ENCODE peak calls at places on chromosomes 7 and 10, in eight cellular contexts. N is GM12891, J is right lobe of liver, H is H1, Y is tibial nerve, G is lower leg skin, K is adrenal gland, I is ovary. P is an unnamed sample.

GRCh38 chr10:128869101-128869712 is 597.8 kb upstream of the MGMT start:
- DNase-seq in G (peak; percentile 5), N (no peak), I (no peak), K (no peak), Y (no peak), J (no peak), H (peak; percentile 6), P (no peak)

GRCh38 chr10:26481914-26482550 is 43.9 kb downstream of the APBB1IP start:
- DNase-seq in H (no peak), Y (no peak), K (no peak), I (no peak), G (no peak), J (no peak), N (no peak), P (no peak)

GRCh38 chr7:140284062-140284461 is 107.3 kb upstream of the KDM7A start:
- DNase-seq in K (no peak), I (no peak), J (no peak), H (no peak), G (no peak), Y (no peak), N (no peak), P (no peak)

GRCh38 chr7:7274782-7275181 is 92.4 kb downstream of the C1GALT1 start:
- DNase-seq in K (no peak), J (no peak), H (no peak), G (no peak), I (no peak), N (no peak), Y (no peak), P (peak; percentile 63)

GRCh38 chr7:150375662-150376521 is 3.2 kb upstream of the ZNF775 start:
- DNase-seq in I (peak; percentile 19), K (no peak), H (no peak), Y (no peak), J (no peak), N (no peak), G (no peak), P (no peak)

GRCh38 chr7:45108863-45109262 is 2.6 kb downstream of the TBRG4 start:
- DNase-seq in G (no peak), I (no peak), J (no peak), K (no peak), N (no peak), Y (no peak), H (no peak), P (no peak)

GRCh38 chr10:24723386-24723787 is 300 bp downstream of the ARHGAP21 start:
- DNase-seq in K (no peak), I (peak; percentile 71), N (peak; percentile 33), G (no peak), Y (no peak), H (no peak), J (peak; percentile 68), P (peak; percentile 75)

GRCh38 chr10:18140149-18140956 is at the start of gene CACNB2:
- DNase-seq in N (peak; percentile 8), J (peak; percentile 62), H (peak; percentile 77), I (peak; percentile 91), G (peak; percentile 29), Y (no peak), K (peak; percentile 86), P (no peak)

GRCh38 chr7:115678049-115678982 is 352.2 kb downstream of the TFEC start:
- DNase-seq in K (no peak), G (no peak), H (no peak), Y (peak; percentile 46), N (no peak), I (peak; percentile 46), J (no peak), P (no peak)

GRCh38 chr7:51186531-51186930 is 130.1 kb downstream of the COBL start:
- DNase-seq in H (no peak), K (no peak), I (no peak), J (no peak), Y (no peak), G (no peak), N (no peak), P (no peak)

GRCh38 chr7:142357953-142358520 is 100.2 kb upstream of the PRSS58 start:
- DNase-seq in J (no peak), Y (no peak), N (peak; percentile 33), G (no peak), H (peak; percentile 56), K (no peak), I (no peak), P (peak; percentile 47)

GRCh38 chr7:7352845-7353244 is 170.5 kb downstream of the C1GALT1 start:
- DNase-seq in Y (no peak), J (no peak), I (no peak), G (no peak), K (no peak), H (peak; percentile 52), N (no peak), P (no peak)

GRCh38 chr7:144489504-144489903 is 86.0 kb upstream of the NOBOX start:
- DNase-seq in Y (no peak), G (no peak), I (no peak), K (no peak), H (no peak), N (no peak), J (no peak), P (no peak)

GRCh38 chr7:42106562-42106961 is 130.4 kb downstream of the GLI3 start:
- DNase-seq in I (no peak), Y (no peak), H (peak; percentile 8), K (no peak), J (no peak), G (no peak), N (no peak), P (no peak)

GRCh38 chr10:80187465-80188409 is 17.6 kb downstream of the ANXA11 start:
- DNase-seq in K (no peak), I (peak; percentile 30), J (no peak), Y (no peak), G (no peak), N (peak; percentile 53), H (no peak), P (peak; percentile 50)

GRCh38 chr7:157552295-157552993 is 215.6 kb downstream of the DNAJB6 start:
- DNase-seq in I (peak; percentile 16), J (no peak), Y (no peak), K (no peak), N (no peak), G (no peak), H (no peak), P (no peak)

DNA sequence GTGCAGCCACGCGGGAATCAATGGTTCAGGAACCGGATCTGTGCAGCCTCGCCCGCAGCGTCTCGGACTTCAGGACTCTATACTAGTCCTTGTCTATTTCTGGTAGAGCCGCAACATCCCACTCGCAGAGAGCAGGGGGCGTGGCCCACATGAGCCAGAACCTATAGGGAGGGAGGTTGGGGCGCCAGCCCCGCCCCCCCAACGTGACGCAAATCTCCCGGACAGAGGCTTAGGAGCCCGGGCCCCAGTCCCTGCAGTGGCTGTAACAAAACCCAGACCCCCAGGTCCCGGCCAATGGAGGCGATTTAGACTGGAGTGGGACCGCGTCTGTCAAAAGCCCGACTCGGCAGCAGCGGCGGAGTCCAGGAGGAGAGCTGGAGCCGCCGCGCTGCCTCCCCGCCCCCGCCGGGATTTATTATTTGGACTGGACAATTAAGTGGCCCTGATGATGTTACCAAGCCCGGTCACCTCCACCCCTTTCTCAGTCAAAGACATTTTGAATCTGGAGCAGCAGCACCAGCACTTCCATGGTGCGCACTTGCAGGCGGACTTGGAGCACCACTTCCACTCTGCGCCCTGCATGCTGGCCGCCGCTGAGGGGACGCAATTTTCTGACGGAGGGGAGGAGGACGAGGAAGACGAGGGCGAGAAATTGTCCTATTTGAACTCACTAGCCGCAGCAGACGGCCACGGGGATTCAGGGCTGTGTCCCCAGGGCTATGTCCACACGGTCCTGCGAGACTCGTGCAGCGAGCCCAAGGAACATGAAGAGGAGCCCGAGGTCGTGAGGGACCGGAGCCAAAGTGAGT is at the start of gene NKX2-3:
- DNase-seq in K (peak; percentile 56), J (peak; percentile 68), Y (peak; percentile 23), I (no peak), H (peak; percentile 89), N (no peak), G (no peak), P (peak; percentile 74)
- TF ChIP-seq POLR2A in K (no peak), J (no peak), Y (no peak), I (no peak), H (no peak), N (no peak), G (no peak), P (no peak)

DNA sequence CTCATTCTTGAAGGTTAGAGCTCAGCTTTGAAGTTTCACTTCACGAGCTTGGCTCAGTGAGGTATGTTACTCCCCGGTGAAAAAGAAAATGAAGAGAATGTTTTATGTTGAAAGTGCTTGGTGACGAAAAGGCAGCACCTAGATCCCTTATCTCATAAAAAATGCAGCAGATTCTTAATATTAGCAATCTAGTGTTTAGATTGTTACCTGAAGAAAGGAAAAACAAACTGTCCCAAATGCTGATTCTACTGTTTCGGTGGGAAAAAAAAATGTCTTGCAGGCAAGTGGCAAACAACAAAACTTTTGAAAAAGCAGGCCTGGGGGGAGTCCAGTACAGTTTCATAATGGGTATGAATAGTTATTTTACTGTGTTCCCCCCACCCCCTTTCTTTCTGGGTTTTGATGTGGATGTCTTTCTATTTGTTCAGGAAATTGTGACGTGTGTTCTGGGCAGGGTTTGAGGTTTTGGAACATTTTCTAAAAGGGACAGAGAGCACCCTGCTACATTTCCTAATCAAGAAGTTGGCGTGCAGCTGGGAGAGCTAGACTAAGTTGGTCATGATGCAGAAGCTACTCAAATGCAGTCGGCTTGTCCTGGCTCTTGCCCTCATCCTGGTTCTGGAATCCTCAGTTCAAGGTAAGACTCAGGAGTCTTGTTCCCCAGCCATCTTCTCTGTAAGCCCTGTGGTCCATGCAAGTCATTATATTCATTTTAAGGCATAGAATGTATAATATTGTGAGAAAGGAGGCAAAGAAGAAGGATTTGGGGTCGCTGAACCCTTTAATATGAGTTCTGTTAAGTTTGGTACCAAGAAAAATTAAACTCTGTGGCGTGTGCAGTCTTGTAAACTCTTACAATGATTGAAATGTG is at the start of gene SRGN:
- DNase-seq in N (no peak), G (peak; percentile 86), K (peak; percentile 89), I (no peak), H (no peak), Y (peak; percentile 91), J (no peak), P (peak; percentile 82)
- TF ChIP-seq POLR2A in N (peak; percentile 99), G (no peak), K (peak; percentile 71), I (peak; percentile 30), H (no peak), Y (peak; percentile 64), J (peak; percentile 93), P (peak; percentile 98)

GRCh38 chr10:86661161-86662025 is 6.9 kb upstream of the LDB3 start:
- DNase-seq in N (no peak), I (peak; percentile 84), J (peak; percentile 54), K (peak; percentile 96), H (no peak), G (peak; percentile 46), Y (no peak), P (no peak)
- TF ChIP-seq POLR2A in N (no peak), I (no peak), J (no peak), K (peak; percentile 17), H (no peak), G (no peak), Y (no peak), P (no peak)

GRCh38 chr7:114459574-114459973 is 45.0 kb downstream of the FOXP2 start:
- DNase-seq in J (no peak), Y (no peak), G (no peak), N (no peak), I (no peak), H (no peak), K (no peak), P (no peak)

DNA sequence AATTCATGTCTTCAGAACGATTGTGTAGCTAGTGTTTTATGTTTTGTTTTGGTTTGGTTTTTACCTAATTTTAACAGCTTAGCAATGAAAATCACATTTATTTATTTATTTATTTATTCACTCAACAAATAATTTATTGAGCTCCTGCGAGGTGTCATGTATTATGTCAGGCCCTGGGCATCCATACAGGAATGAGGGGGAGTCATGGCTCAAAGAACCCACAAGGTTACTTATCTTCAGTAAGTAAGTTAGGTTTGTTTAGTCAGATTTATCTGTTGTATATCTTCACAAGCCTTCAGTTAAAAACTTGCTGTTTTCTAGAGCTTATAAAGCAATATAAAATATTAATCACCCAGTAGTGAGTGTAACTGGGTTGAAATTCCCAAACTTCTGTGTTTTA is 45.4 kb downstream of the FOXP2 start:
- DNase-seq in I (no peak), G (no peak), Y (no peak), J (no peak), K (no peak), H (no peak), N (no peak), P (no peak)
- TF ChIP-seq POLR2A in I (no peak), G (no peak), Y (no peak), J (no peak), K (no peak), H (no peak), N (no peak), P (no peak)